ENCODE peak calls at places on chromosomes 5 and 9, in six cellular contexts. K is HFF-Myc, V is MM.1S, O is nephron progenitor cell, L is uterus, Q is fibroblast of the aortic adventitia. Z is an unnamed sample.

GRCh38 chr5:92177926-92178487 is 794.9 kb upstream of the ARRDC3 start:
- DNase-seq in O (no peak), K (no peak), Q (no peak), L (no peak), V (no peak), Z (no peak)

GRCh38 chr5:73183491-73183891 is 10.5 kb downstream of the TMEM174 start:
- DNase-seq in V (no peak), Q (no peak), O (no peak), L (no peak), K (no peak), Z (no peak)

GRCh38 chr5:172902497-172903472 is 56.4 kb upstream of the RPL26L1 start:
- DNase-seq in V (no peak), L (peak), Q (peak), O (peak), K (no peak), Z (peak)

GRCh38 chr5:75524071-75524470 is 12.4 kb downstream of the POLK start:
- DNase-seq in Q (no peak), L (no peak), V (peak), K (peak), O (no peak), Z (no peak)

GRCh38 chr9:125630436-125630835 is 76.6 kb downstream of the MAPKAP1 start:
- DNase-seq in K (no peak), L (no peak), V (no peak), O (no peak), Q (peak), Z (no peak)

GRCh38 chr9:32571969-32572899 is 725 bp downstream of the NDUFB6 start:
- DNase-seq in Q (peak), O (peak), V (peak), K (peak), L (peak), Z (peak)

GRCh38 chr5:119285070-119285916 is 70.5 kb upstream of the TNFAIP8 start:
- DNase-seq in L (no peak), Q (peak), V (no peak), O (no peak), K (no peak), Z (no peak)

GRCh38 chr5:65776707-65777141 is 54.7 kb downstream of the NLN start:
- DNase-seq in O (no peak), V (no peak), Q (peak), K (no peak), L (no peak), Z (no peak)

GRCh38 chr9:126674365-126675146 is 60.8 kb downstream of the LMX1B start:
- DNase-seq in O (no peak), V (no peak), Q (no peak), K (no peak), L (no peak), Z (no peak)

GRCh38 chr9:123928471-123929176 is 1.3 kb downstream of the DENND1A start:
- DNase-seq in O (no peak), V (peak), Q (peak), K (peak), L (no peak), Z (no peak)

GRCh38 chr5:6714221-6715041 is 1.2 kb downstream of the TENT4A start:
- DNase-seq in Q (no peak), O (peak), K (no peak), L (no peak), V (peak), Z (no peak)

GRCh38 chr9:112848316-112849151 is 42.1 kb downstream of the SLC46A2 start:
- DNase-seq in L (no peak), Q (no peak), O (no peak), K (no peak), V (no peak), Z (no peak)

GRCh38 chr5:119082691-119083090 is 11.8 kb downstream of the DMXL1 start:
- DNase-seq in Q (no peak), L (no peak), K (no peak), V (no peak), O (no peak), Z (no peak)

GRCh38 chr5:43386960-43387362 is 25.2 kb downstream of the CCL28 start:
- DNase-seq in O (no peak), L (no peak), V (no peak), K (no peak), Q (no peak), Z (no peak)
- TF ChIP-seq CTCF in O (no peak), L (no peak), V (no peak), K (no peak), Q (no peak), Z (no peak)

DNA sequence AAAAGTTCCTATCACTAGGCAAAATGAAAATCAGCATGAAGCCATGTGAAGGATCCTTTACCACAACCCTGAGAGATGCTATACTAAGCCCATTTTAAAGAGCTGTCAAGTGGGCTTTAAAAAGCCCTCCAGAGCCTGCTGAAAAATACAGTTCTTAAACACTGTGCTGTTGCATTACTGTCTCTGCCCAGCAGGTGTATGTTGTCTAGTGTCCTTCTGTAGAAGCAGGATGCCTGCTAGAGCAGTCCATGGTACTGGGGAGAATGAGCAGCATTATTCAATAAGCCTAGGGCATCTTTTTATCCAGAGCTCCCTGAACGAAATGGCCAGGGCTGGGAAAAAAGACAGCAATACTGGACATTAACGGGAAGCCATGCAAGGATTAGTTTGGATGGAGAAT is 126.2 kb upstream of the PLCXD3 start:
- DNase-seq in Q (peak), V (peak), K (no peak), O (peak), L (no peak), Z (no peak)
- TF ChIP-seq CTCF in Q (peak), V (peak), K (peak), O (peak), L (no peak), Z (peak)

GRCh38 chr5:61330879-61331406 is 1.1 kb upstream of the ZSWIM6 start:
- DNase-seq in L (peak), V (peak), K (no peak), O (peak), Q (peak), Z (no peak)
- TF ChIP-seq CTCF in L (peak), V (peak), K (peak), O (no peak), Q (peak), Z (no peak)

GRCh38 chr5:2110137-2110933 is 227.6 kb upstream of the IRX4 start:
- DNase-seq in O (no peak), V (no peak), K (no peak), L (no peak), Q (no peak), Z (no peak)
- TF ChIP-seq CTCF in O (peak), V (no peak), K (no peak), L (no peak), Q (no peak), Z (no peak)

GRCh38 chr9:137461316-137461662 is 2.2 kb upstream of the NSMF start:
- DNase-seq in L (peak), V (no peak), O (no peak), Q (no peak), K (no peak), Z (no peak)

GRCh38 chr9:137463194-137463930 is 4.2 kb upstream of the NSMF start:
- DNase-seq in L (no peak), V (no peak), K (no peak), O (no peak), Q (no peak), Z (no peak)

GRCh38 chr9:137460363-137461315 is 1.5 kb upstream of the NSMF start:
- DNase-seq in O (no peak), V (no peak), K (no peak), L (peak), Q (no peak), Z (no peak)

GRCh38 chr9:137462396-137463193 is 3.5 kb upstream of the NSMF start:
- DNase-seq in Q (no peak), L (no peak), K (no peak), O (no peak), V (no peak), Z (no peak)

GRCh38 chr9:137461663-137462395 is 2.7 kb upstream of the NSMF start:
- DNase-seq in O (peak), Q (no peak), V (no peak), L (peak), K (no peak), Z (no peak)
- TF ChIP-seq CTCF in O (no peak), Q (no peak), V (no peak), L (no peak), K (no peak), Z (no peak)

DNA sequence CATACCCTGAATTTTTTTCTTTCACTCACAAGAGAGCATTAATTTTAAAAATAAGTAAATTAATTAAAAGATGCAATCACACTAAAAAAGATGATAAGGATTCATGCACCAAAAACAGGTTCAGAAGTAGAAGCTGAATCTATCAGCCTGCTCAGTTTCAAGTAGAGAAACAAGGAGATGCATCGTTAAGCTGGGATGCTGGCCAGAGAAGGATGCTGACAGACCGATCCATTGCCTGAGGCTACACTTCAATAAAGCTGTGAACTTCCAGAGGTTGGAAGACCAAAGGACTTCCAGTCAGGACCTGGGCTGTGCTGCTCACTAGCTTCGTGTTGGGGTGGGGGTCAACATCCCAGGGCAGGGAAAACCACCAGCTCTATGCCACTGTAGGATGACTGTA is 457.7 kb downstream of the EFNA5 start:
- DNase-seq in Q (no peak), V (no peak), K (no peak), L (no peak), O (no peak), Z (no peak)
- TF ChIP-seq CTCF in Q (no peak), V (no peak), K (no peak), L (no peak), O (no peak), Z (no peak)

DNA sequence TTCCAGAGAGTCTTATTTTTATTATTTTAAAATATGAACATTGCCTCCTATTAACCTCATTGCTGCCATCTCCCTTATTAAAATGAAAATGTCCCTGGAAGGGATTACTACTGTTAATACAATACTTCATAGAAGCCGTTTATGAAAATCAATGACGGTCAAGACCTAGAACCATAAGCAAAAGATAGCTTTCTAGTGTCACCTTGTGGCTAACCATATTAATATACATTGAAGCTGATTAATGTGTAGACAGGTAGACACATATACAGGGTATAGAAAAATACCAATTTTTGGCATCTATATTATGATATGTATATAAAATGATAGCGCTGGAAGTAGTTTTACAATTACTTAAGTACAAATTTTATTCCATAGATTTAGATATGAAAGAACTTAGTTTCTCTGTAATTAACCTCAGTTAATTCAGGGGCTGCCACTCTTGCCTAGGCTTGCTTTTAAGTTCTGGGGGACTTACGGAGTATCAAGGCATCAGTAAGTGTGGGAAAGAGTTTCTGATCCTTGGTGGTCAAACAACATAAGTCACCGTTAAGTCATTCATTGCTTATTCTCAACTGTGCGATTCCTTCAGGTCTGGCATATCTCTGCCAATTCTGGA is 2.5 kb upstream of the YTHDC2 start:
- DNase-seq in O (no peak), Q (peak), K (no peak), L (no peak), V (peak), Z (no peak)
- TF ChIP-seq CTCF in O (peak), Q (peak), K (peak), L (peak), V (peak), Z (peak)

GRCh38 chr5:96112123-96112670 is 150.5 kb upstream of the ELL2 start:
- DNase-seq in Q (no peak), O (no peak), V (no peak), K (no peak), L (no peak), Z (no peak)
- TF ChIP-seq CTCF in Q (no peak), O (no peak), V (no peak), K (no peak), L (no peak), Z (no peak)

DNA sequence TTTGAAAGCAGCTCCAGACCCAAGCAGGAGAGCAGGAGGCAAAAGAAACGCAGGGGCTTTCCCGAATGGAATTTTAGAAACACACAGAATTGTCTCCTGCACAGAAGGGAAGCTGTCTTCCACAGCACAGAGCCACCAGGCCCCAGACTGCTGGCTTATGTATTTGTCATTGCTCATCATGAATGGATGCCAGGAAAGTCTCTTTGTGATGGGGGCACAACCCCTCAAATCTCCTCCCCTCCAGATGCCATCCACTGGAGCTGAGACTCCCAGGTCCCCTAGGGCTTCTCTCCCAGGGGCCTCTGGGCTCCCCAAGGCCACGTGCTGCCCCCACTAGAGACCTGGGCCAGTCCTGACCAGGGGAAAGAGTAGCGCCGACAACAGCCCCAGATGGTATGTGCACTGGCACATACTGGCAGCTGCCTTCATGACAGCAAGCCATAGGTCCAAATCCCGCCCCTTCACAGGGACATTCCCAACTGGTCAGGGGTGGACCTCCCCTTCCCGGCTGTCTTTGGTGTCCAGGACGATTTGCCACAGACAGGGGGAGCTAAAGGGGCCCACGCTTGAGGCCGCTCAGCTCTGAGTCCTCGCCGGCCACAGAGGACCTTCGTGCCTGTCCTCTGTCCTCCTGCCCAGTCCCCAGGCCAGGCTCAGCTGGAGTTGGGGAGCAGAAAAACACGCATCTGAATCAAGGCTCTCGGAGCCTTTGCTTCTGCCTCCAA is 127.8 kb downstream of the KCNIP1 start:
- DNase-seq in L (no peak), O (peak), Q (no peak), K (no peak), V (no peak), Z (no peak)
- TF ChIP-seq CTCF in L (no peak), O (peak), Q (no peak), K (peak), V (no peak), Z (peak)

DNA sequence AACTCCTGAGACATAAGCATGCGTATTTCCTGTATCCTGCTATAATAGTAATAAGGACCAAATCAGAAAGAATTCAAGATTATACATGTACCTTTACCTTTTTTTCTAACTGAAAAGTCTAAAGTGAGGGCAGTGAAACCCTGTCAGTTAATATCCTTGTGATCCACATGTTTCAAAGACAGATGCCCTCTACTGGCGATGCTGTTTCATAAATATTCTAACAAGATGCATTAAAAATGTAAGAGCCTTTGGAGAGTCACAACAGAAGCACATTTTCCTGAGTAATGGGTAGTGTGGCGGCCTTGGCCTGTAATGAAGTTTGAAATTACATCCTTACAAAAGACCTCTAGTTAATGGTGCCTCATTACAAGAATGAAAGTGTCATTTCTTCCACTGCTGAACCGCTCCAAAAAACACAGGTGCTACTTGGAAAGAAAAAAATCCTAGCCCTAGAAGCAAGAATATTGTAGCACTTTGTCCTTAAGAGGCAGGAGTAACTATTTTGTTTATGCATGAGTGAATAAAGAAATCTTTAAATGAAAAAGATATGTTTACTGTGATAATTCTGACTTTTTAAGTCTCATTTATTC is 232.6 kb downstream of the EPB41L4A start:
- DNase-seq in O (peak), K (no peak), V (peak), Q (peak), L (no peak), Z (no peak)
- TF ChIP-seq CTCF in O (peak), K (peak), V (peak), Q (peak), L (no peak), Z (peak)

Z was measured in kidney epithelial cell.